ENCODE peak calls at places on chromosomes 2 and 18, in seven cellular contexts. One of them, this sample, is unnamed.

GRCh38 chr2:221965806-221966205 is 333.0 kb downstream of the PAX3 start:
- DNase-seq in HepG2: no peak
- DNase-seq in A549: no peak
- DNase-seq in GM12878: no peak
- DNase-seq in HCT116: no peak
- DNase-seq in SK-N-SH: no peak
- DNase-seq in GM23338: peak; percentile 12
- DNase-seq in this sample: no peak

GRCh38 chr18:21085579-21086161 is 25.9 kb downstream of the ROCK1 start:
- DNase-seq in HepG2: no peak
- DNase-seq in A549: no peak
- DNase-seq in GM12878: no peak
- DNase-seq in HCT116: no peak
- DNase-seq in SK-N-SH: no peak
- DNase-seq in GM23338: no peak
- DNase-seq in this sample: no peak

GRCh38 chr2:161170917-161171594 is 10.8 kb downstream of the TANK start:
- DNase-seq in HepG2: peak; percentile 6
- DNase-seq in A549: no peak
- DNase-seq in GM12878: no peak
- DNase-seq in HCT116: no peak
- DNase-seq in SK-N-SH: no peak
- DNase-seq in GM23338: no peak
- DNase-seq in this sample: no peak

GRCh38 chr18:48371854-48372598 is 37.2 kb downstream of the ZBTB7C start:
- DNase-seq in HepG2: no peak
- DNase-seq in A549: no peak
- DNase-seq in GM12878: no peak
- DNase-seq in HCT116: no peak
- DNase-seq in SK-N-SH: no peak
- DNase-seq in GM23338: no peak
- DNase-seq in this sample: no peak

GRCh38 chr2:73085691-73086090 is 14.2 kb upstream of the SFXN5 start:
- DNase-seq in HepG2: peak; percentile 74
- DNase-seq in A549: peak; percentile 74
- DNase-seq in GM12878: no peak
- DNase-seq in HCT116: no peak
- DNase-seq in SK-N-SH: peak; percentile 88
- DNase-seq in GM23338: peak; percentile 96
- DNase-seq in this sample: peak; percentile 82

GRCh38 chr2:241902357-241902991 is 32.9 kb downstream of the RTP5 start:
- DNase-seq in HepG2: no peak
- DNase-seq in A549: no peak
- DNase-seq in GM12878: no peak
- DNase-seq in HCT116: no peak
- DNase-seq in SK-N-SH: no peak
- DNase-seq in GM23338: peak; percentile 61
- DNase-seq in this sample: no peak

GRCh38 chr18:60266558-60266957 is 106.0 kb downstream of the MC4R start:
- DNase-seq in HepG2: no peak
- DNase-seq in A549: no peak
- DNase-seq in GM12878: no peak
- DNase-seq in HCT116: no peak
- DNase-seq in SK-N-SH: no peak
- DNase-seq in GM23338: no peak
- DNase-seq in this sample: no peak

GRCh38 chr2:179263015-179263414 is 1.6 kb downstream of the SESTD1 start:
- DNase-seq in HepG2: peak; percentile 77
- DNase-seq in A549: peak; percentile 9
- DNase-seq in GM12878: no peak
- DNase-seq in HCT116: no peak
- DNase-seq in SK-N-SH: no peak
- DNase-seq in GM23338: no peak
- DNase-seq in this sample: no peak

GRCh38 chr2:122191331-122191730 is 435.9 kb downstream of the TSN start:
- DNase-seq in HepG2: peak; percentile 41
- DNase-seq in A549: peak; percentile 27
- DNase-seq in GM12878: no peak
- DNase-seq in HCT116: peak; percentile 2
- DNase-seq in SK-N-SH: peak; percentile 55
- DNase-seq in GM23338: peak; percentile 88
- DNase-seq in this sample: peak; percentile 59

GRCh38 chr18:32280911-32281310 is 91.1 kb downstream of the MEP1B start:
- DNase-seq in HepG2: no peak
- DNase-seq in A549: no peak
- DNase-seq in GM12878: no peak
- DNase-seq in HCT116: no peak
- DNase-seq in SK-N-SH: no peak
- DNase-seq in GM23338: no peak
- DNase-seq in this sample: no peak

GRCh38 chr18:48098538-48098937 is 168.1 kb upstream of the SMAD2 start:
- DNase-seq in HepG2: no peak
- DNase-seq in A549: peak; percentile 6
- DNase-seq in GM12878: no peak
- DNase-seq in HCT116: no peak
- DNase-seq in SK-N-SH: no peak
- DNase-seq in GM23338: peak; percentile 6
- DNase-seq in this sample: no peak

GRCh38 chr18:34339155-34339554 is 114.4 kb upstream of the NOL4 start:
- DNase-seq in HepG2: no peak
- DNase-seq in A549: no peak
- DNase-seq in GM12878: no peak
- DNase-seq in HCT116: no peak
- DNase-seq in SK-N-SH: no peak
- DNase-seq in GM23338: no peak
- DNase-seq in this sample: no peak

DNA sequence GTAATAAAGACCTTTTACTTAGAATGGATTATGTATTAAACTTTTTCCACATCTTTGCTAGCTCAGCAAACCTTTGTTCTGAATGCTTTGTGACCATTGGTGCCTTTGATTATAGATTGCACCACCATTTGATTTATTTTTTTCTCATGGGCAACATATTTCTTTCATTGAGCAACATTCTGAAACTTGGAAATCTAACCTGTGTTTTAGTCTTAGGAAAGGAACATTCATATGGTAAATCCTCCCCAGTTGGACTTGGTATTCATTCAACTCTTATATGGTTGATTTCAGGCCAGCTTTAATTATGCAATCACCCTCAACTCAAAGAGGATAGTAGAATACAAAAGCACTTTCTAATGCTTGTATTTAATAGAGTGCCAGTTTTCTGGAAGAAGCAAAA is 1077.9 kb upstream of the ZEB2 start:
- DNase-seq in HepG2: no peak
- DNase-seq in A549: no peak
- DNase-seq in GM12878: no peak
- DNase-seq in HCT116: no peak
- DNase-seq in SK-N-SH: no peak
- DNase-seq in GM23338: no peak
- DNase-seq in this sample: no peak
- TF ChIP-seq REST in HepG2: no peak
- TF ChIP-seq REST in A549: no peak
- TF ChIP-seq REST in GM12878: no peak
- TF ChIP-seq REST in HCT116: no peak
- TF ChIP-seq REST in SK-N-SH: no peak
- TF ChIP-seq REST in GM23338: no peak
- TF ChIP-seq REST in this sample: no peak

DNA sequence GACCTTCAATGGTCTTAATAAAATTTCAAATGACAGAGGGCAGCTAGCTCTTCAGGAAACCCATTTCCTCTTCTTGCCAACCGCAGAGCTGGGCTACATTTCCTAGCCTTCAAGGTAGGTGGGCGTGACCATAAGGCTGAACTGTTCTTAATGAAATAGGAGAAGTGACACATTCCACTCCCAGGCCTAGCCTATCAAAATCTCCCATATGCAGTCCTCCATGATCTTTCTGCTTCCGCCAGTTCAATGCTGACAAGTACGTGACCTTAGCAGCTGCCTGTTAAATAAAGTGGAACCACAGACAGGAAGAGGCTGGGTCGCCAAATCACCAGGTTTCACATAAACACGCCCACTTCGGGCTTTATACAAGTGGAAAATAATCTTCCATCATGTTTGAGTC is 13.2 kb downstream of the SERPINE2 start:
- DNase-seq in HepG2: no peak
- DNase-seq in A549: no peak
- DNase-seq in GM12878: peak; percentile 83
- DNase-seq in HCT116: no peak
- DNase-seq in SK-N-SH: no peak
- DNase-seq in GM23338: peak; percentile 64
- DNase-seq in this sample: peak; percentile 82
- TF ChIP-seq REST in HepG2: no peak
- TF ChIP-seq REST in A549: no peak
- TF ChIP-seq REST in GM12878: no peak
- TF ChIP-seq REST in HCT116: no peak
- TF ChIP-seq REST in SK-N-SH: no peak
- TF ChIP-seq REST in GM23338: no peak
- TF ChIP-seq REST in this sample: no peak

GRCh38 chr2:47028846-47029560 is 113.4 kb upstream of the MCFD2 start:
- DNase-seq in HepG2: no peak
- DNase-seq in A549: no peak
- DNase-seq in GM12878: no peak
- DNase-seq in HCT116: no peak
- DNase-seq in SK-N-SH: no peak
- DNase-seq in GM23338: no peak
- DNase-seq in this sample: no peak
- TF ChIP-seq REST in HepG2: no peak
- TF ChIP-seq REST in A549: no peak
- TF ChIP-seq REST in GM12878: no peak
- TF ChIP-seq REST in HCT116: no peak
- TF ChIP-seq REST in SK-N-SH: no peak
- TF ChIP-seq REST in GM23338: no peak
- TF ChIP-seq REST in this sample: no peak

GRCh38 chr2:54855434-54855833 is 132.0 kb downstream of the EML6 start:
- DNase-seq in HepG2: no peak
- DNase-seq in A549: no peak
- DNase-seq in GM12878: no peak
- DNase-seq in HCT116: no peak
- DNase-seq in SK-N-SH: no peak
- DNase-seq in GM23338: no peak
- DNase-seq in this sample: no peak
- TF ChIP-seq REST in HepG2: no peak
- TF ChIP-seq REST in A549: no peak
- TF ChIP-seq REST in GM12878: no peak
- TF ChIP-seq REST in HCT116: no peak
- TF ChIP-seq REST in SK-N-SH: no peak
- TF ChIP-seq REST in GM23338: no peak
- TF ChIP-seq REST in this sample: no peak

DNA sequence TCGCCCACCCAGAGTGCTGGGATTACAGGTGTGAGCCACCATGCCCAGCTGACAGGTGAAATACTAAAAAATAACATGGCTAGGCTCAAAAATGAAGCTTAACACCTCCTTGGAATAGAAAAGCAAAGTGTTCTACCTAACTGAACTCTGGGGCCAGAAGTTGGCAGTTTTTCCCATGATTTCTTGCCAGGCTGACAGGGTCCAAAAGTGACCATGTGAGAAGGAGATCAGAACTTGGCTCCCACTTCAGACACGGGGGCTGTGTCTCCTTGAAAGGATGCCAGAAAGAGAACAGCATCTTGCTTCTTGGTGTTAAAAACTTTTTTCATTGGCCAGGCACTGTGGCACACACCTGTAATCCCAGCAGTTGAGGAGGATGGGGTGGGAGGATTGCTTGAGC is 47.0 kb downstream of the BMPR2 start:
- DNase-seq in HepG2: no peak
- DNase-seq in A549: no peak
- DNase-seq in GM12878: no peak
- DNase-seq in HCT116: no peak
- DNase-seq in SK-N-SH: no peak
- DNase-seq in GM23338: no peak
- DNase-seq in this sample: no peak
- TF ChIP-seq REST in HepG2: no peak
- TF ChIP-seq REST in A549: no peak
- TF ChIP-seq REST in GM12878: no peak
- TF ChIP-seq REST in HCT116: no peak
- TF ChIP-seq REST in SK-N-SH: no peak
- TF ChIP-seq REST in GM23338: no peak
- TF ChIP-seq REST in this sample: no peak

GRCh38 chr2:26634636-26635230 is 6.4 kb downstream of the CIB4 start:
- DNase-seq in HepG2: no peak
- DNase-seq in A549: no peak
- DNase-seq in GM12878: no peak
- DNase-seq in HCT116: no peak
- DNase-seq in SK-N-SH: no peak
- DNase-seq in GM23338: no peak
- DNase-seq in this sample: no peak
- TF ChIP-seq REST in HepG2: no peak
- TF ChIP-seq REST in A549: no peak
- TF ChIP-seq REST in GM12878: no peak
- TF ChIP-seq REST in HCT116: no peak
- TF ChIP-seq REST in SK-N-SH: no peak
- TF ChIP-seq REST in GM23338: no peak
- TF ChIP-seq REST in this sample: no peak

GRCh38 chr2:36509077-36509476 is 88.9 kb downstream of the FEZ2 start:
- DNase-seq in HepG2: no peak
- DNase-seq in A549: no peak
- DNase-seq in GM12878: no peak
- DNase-seq in HCT116: no peak
- DNase-seq in SK-N-SH: no peak
- DNase-seq in GM23338: no peak
- DNase-seq in this sample: no peak
- TF ChIP-seq REST in HepG2: no peak
- TF ChIP-seq REST in A549: no peak
- TF ChIP-seq REST in GM12878: no peak
- TF ChIP-seq REST in HCT116: no peak
- TF ChIP-seq REST in SK-N-SH: no peak
- TF ChIP-seq REST in GM23338: no peak
- TF ChIP-seq REST in this sample: no peak